ENCODE peak calls at places on chromosomes 3 and 15, in ten cellular contexts. S is foreskin fibroblast, F is AG10803, A is epithelial cell of esophagus, O is lower lobe of right lung, N is lower leg skin, R is bronchial epithelial cell, Y is AG04450, V is GM12865, J is fibroblast of pulmonary artery. U is an unnamed sample.

GRCh38 chr3:127532561-127533203 is 57.9 kb downstream of the TPRA1 start:
- DNase-seq in S (no peak), F (no peak), A (no peak), O (no peak), N (no peak), R (no peak), Y (no peak), V (no peak), J (no peak), U (no peak)

GRCh38 chr3:58151637-58152036 is 59.1 kb downstream of the DNASE1L3 start:
- DNase-seq in S (no peak), F (peak), A (no peak), O (no peak), N (no peak), R (no peak), Y (no peak), V (no peak), J (no peak), U (no peak)

GRCh38 chr15:89740137-89740536 is 10.9 kb downstream of the MESP1 start:
- DNase-seq in S (peak), F (peak), A (peak), O (no peak), N (peak), R (peak), Y (peak), V (peak), J (peak), U (no peak)

GRCh38 chr15:75828429-75828828 is 14.8 kb upstream of the UBE2Q2 start:
- DNase-seq in S (no peak), F (no peak), A (no peak), O (no peak), N (no peak), R (peak), Y (no peak), V (no peak), J (no peak), U (no peak)

GRCh38 chr15:101455291-101455916 is 34.1 kb downstream of the PCSK6 start:
- DNase-seq in S (peak), F (peak), A (no peak), O (no peak), N (no peak), R (no peak), Y (no peak), V (no peak), J (no peak), U (no peak)

GRCh38 chr3:72261566-72262564 is 476.9 kb upstream of the PROK2 start:
- DNase-seq in S (no peak), F (no peak), A (no peak), O (no peak), N (no peak), R (no peak), Y (no peak), V (no peak), J (no peak), U (no peak)

GRCh38 chr15:44882499-44882968 is 74.0 kb upstream of the TERB2 start:
- DNase-seq in S (no peak), F (no peak), A (peak), O (no peak), N (no peak), R (peak), Y (no peak), V (peak), J (no peak), U (no peak)

GRCh38 chr3:53161345-53161819 is 373 bp downstream of the PRKCD start:
- DNase-seq in S (no peak), F (no peak), A (no peak), O (peak), N (no peak), R (no peak), Y (no peak), V (peak), J (no peak), U (no peak)

GRCh38 chr3:160771811-160772459 is 15.9 kb downstream of the PPM1L start:
- DNase-seq in S (no peak), F (no peak), A (peak), O (no peak), N (no peak), R (peak), Y (no peak), V (no peak), J (no peak), U (no peak)

GRCh38 chr3:191919627-191920026 is 458.7 kb downstream of the PYDC2 start:
- DNase-seq in S (no peak), F (no peak), A (no peak), O (no peak), N (no peak), R (no peak), Y (no peak), V (no peak), J (no peak), U (no peak)

GRCh38 chr15:60212536-60212935 is 185.2 kb downstream of the ANXA2 start:
- DNase-seq in S (no peak), F (peak), A (peak), O (no peak), N (no peak), R (peak), Y (no peak), V (no peak), J (no peak), U (no peak)

GRCh38 chr15:60213377-60214010 is 184.3 kb downstream of the ANXA2 start:
- DNase-seq in S (no peak), F (no peak), A (no peak), O (no peak), N (no peak), R (no peak), Y (no peak), V (no peak), J (no peak), U (no peak)

GRCh38 chr15:60217161-60217560 is 180.6 kb downstream of the ANXA2 start:
- DNase-seq in S (no peak), F (no peak), A (no peak), O (no peak), N (no peak), R (no peak), Y (no peak), V (no peak), J (no peak), U (no peak)

GRCh38 chr15:60214201-60214600 is 183.6 kb downstream of the ANXA2 start:
- DNase-seq in S (no peak), F (no peak), A (no peak), O (no peak), N (no peak), R (no peak), Y (no peak), V (no peak), J (no peak), U (no peak)

DNA sequence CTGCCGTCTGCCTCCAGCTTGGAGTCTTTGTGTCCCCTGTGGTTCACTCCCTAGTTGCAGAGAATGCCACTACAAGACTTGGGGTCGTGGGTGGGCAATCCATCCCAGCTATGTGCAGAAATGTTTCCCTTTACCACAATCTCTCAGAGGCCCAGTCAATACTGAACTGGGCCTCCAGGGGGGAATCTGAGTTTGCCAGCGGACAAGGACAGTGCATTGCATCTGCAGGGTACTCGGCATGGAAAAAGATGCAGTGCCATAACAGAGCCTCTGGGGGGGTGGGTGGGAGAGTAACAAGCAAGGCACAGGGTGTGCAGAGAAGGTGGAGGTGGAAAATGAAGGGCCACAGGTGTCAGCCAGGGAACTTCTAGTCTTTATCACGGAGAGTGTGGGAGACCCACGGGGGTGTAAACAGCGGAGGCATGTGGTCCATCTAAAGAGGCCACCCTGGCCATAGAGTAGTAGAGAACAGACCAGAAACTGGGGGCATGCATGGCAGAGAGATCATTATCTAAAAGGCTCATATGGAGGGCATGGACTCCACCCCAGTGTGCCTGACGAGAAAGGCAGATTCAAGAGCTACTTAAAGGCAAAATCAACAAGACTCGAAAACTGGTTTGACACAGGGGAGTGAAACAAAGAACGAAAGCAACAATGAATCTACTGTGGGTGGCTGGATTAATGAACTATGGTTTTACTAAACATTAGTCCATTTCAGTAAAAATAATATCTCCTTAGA is 182.4 kb downstream of the ANXA2 start:
- DNase-seq in S (no peak), F (no peak), A (no peak), O (no peak), N (no peak), R (no peak), Y (no peak), V (no peak), J (no peak), U (no peak)
- TF ChIP-seq CTCF in S (no peak), F (no peak), A (peak), O (no peak), N (no peak), R (no peak), Y (no peak), V (no peak), J (no peak), U (no peak)

GRCh38 chr15:95556866-95557225 is 773.7 kb upstream of the NR2F2 start:
- DNase-seq in S (no peak), F (no peak), A (no peak), O (no peak), N (no peak), R (no peak), Y (no peak), V (no peak), J (peak), U (no peak)
- H3K4me3 ChIP-seq in S (no peak), F (no peak), A (no peak), O (no peak), N (no peak), R (no peak), Y (no peak), V (no peak), J (no peak), U (no peak)

DNA sequence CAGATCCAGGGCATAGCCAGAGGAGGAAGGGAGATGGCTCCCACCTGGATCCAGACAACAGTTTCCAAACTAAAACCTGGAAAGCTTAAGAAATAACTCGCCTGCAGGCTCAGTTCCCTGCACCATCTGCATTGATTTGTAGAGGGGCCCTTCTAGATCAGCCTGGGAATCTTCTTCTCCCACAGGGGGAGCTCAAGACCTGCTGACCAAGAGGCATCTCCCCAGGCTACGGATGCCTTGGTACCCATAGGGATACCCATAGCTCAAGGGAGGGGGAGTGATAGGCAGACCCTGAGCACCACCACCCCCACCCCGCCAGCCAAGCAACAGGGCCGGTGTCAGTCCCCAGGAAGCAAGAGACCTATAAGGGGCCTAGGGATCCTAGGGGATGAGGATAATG is 28.0 kb upstream of the DCLK3 start:
- DNase-seq in S (no peak), F (peak), A (peak), O (no peak), N (no peak), R (peak), Y (peak), V (peak), J (peak), U (peak)
- TF ChIP-seq CTCF in S (peak), F (peak), A (peak), O (no peak), N (no peak), R (peak), Y (peak), V (peak), J (peak), U (peak)

GRCh38 chr3:129485681-129486056 is 42.8 kb upstream of the RHO start:
- DNase-seq in S (peak), F (peak), A (peak), O (peak), N (peak), R (peak), Y (peak), V (no peak), J (peak), U (no peak)
- H3K4me3 ChIP-seq in S (no peak), F (no peak), A (no peak), O (no peak), N (no peak), R (no peak), Y (no peak), V (no peak), J (no peak), U (no peak)

DNA sequence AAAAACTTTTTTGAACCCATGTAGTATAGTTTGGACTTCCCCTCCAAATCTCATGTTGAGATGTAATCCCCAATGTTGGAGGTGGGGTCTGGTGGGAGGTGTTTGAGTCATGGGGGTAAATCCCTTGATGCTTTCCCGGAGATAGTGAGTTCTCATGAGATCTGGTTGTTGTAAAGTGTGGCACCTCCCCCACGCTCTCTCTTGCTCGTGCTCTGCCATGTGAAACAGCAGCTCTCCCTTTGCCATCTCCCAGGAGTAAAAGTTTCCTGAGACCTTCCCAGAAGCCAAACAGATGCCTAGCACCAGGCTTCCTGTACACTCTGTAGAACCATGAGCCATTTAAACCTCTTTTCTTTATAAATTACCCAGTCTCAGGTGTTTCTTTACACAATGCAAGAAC is 16.0 kb upstream of the RNU6-1 start:
- DNase-seq in S (no peak), F (no peak), A (no peak), O (no peak), N (no peak), R (no peak), Y (no peak), V (peak), J (no peak), U (no peak)
- TF ChIP-seq CTCF in S (no peak), F (no peak), A (no peak), O (no peak), N (no peak), R (no peak), Y (no peak), V (no peak), J (no peak), U (no peak)

GRCh38 chr3:107372506-107372905 is 4.7 kb upstream of the CCDC54 start:
- DNase-seq in S (no peak), F (no peak), A (no peak), O (no peak), N (no peak), R (no peak), Y (no peak), V (no peak), J (no peak), U (no peak)

GRCh38 chr3:107373896-107374295 is 3.3 kb upstream of the CCDC54 start:
- DNase-seq in S (no peak), F (no peak), A (no peak), O (no peak), N (no peak), R (peak), Y (no peak), V (no peak), J (no peak), U (no peak)

GRCh38 chr3:107382626-107383025 is 5.4 kb downstream of the CCDC54 start:
- DNase-seq in S (no peak), F (no peak), A (no peak), O (no peak), N (no peak), R (no peak), Y (no peak), V (no peak), J (no peak), U (no peak)

GRCh38 chr3:107375682-107376081 is 1.6 kb upstream of the CCDC54 start:
- DNase-seq in S (no peak), F (no peak), A (peak), O (no peak), N (no peak), R (peak), Y (no peak), V (no peak), J (no peak), U (no peak)

DNA sequence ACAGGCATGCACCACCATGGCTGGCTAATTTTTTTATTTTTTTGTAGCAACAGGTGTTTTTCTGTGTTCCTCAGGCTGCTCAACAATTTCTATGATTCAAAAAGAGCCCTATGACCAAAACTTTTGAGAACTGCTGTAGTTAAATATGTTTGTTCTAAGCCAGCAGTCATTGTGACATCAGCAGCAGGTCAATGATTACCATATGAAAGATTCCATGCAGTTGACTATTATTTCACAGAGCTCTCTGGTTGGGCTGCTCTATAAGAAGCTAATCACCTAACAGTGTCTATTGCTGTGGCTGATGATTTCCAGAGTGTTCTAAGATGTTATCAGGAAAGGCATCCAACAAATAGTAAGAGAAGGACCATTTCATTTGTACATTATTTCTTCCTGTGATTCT is at the start of gene CCDC54:
- DNase-seq in S (peak), F (peak), A (no peak), O (no peak), N (no peak), R (no peak), Y (no peak), V (no peak), J (no peak), U (no peak)
- H3K4me3 ChIP-seq in S (no peak), F (no peak), A (no peak), O (no peak), N (no peak), R (no peak), Y (no peak), V (no peak), J (no peak), U (no peak)

DNA sequence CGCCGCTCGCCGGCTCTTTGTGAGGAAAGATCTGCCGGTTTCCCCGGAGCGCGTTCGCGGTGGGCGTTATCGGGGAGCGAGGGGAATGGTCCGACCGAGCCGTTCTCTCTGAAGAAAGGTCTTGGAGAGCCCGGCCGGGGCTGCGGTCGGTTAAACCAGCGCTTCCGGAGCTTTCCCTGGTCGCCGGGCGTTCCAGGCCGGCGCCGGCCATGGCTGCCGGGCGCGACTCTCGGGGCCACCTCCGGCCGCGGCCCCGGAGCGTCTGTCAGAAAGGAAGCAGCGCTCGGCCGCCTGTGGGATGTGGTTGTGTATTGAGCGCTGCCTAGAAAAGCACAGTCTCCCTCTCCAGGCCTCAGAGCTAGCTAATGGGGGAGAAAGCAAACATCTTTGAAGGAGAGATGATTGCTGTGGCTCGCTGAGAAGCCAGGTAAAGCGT is 731 bp downstream of the FYTTD1 start:
- DNase-seq in S (peak), F (peak), A (peak), O (peak), N (peak), R (peak), Y (no peak), V (peak), J (peak), U (no peak)
- TF ChIP-seq CTCF in S (peak), F (peak), A (no peak), O (no peak), N (no peak), R (no peak), Y (peak), V (no peak), J (no peak), U (peak)